ENCODE peak calls at places on chromosomes 13 and 19, in four cellular contexts. One of them, this sample, is unnamed.

GRCh38 chr13:110230661-110231347 is 76.2 kb downstream of the COL4A1 start:
- DNase-seq in ecto neural progenitor cell: no peak
- DNase-seq in effector CD4-positive, alpha-beta T cell: no peak
- DNase-seq in NCI-H2029 treated with DMSO at 0.1 percent for 48 hours: no peak
- DNase-seq in this sample: no peak

GRCh38 chr19:3061214-3062161 is 807 bp downstream of the TLE5 start:
- DNase-seq in ecto neural progenitor cell: no peak
- DNase-seq in NCI-H2029 treated with DMSO at 0.1 percent for 48 hours: no peak
- DNase-seq in effector CD4-positive, alpha-beta T cell: peak
- DNase-seq in this sample: no peak

GRCh38 chr19:18392417-18392816 is 5.0 kb downstream of the LRRC25 start:
- DNase-seq in NCI-H2029 treated with DMSO at 0.1 percent for 48 hours: no peak
- DNase-seq in ecto neural progenitor cell: no peak
- DNase-seq in effector CD4-positive, alpha-beta T cell: no peak
- DNase-seq in this sample: no peak

GRCh38 chr19:44447864-44448674 is at the start of gene ZNF229:
- DNase-seq in ecto neural progenitor cell: peak
- DNase-seq in effector CD4-positive, alpha-beta T cell: peak
- DNase-seq in NCI-H2029 treated with DMSO at 0.1 percent for 48 hours: peak
- DNase-seq in this sample: peak

GRCh38 chr13:101397742-101398141 is 18.6 kb downstream of the NALCN start:
- DNase-seq in effector CD4-positive, alpha-beta T cell: no peak
- DNase-seq in ecto neural progenitor cell: no peak
- DNase-seq in NCI-H2029 treated with DMSO at 0.1 percent for 48 hours: no peak
- DNase-seq in this sample: no peak

GRCh38 chr13:101452519-101453485 is at the start of gene ITGBL1:
- DNase-seq in effector CD4-positive, alpha-beta T cell: no peak
- DNase-seq in NCI-H2029 treated with DMSO at 0.1 percent for 48 hours: no peak
- DNase-seq in ecto neural progenitor cell: no peak
- DNase-seq in this sample: no peak

GRCh38 chr13:33218020-33218419 is 67.5 kb downstream of the STARD13 start:
- DNase-seq in NCI-H2029 treated with DMSO at 0.1 percent for 48 hours: no peak
- DNase-seq in ecto neural progenitor cell: no peak
- DNase-seq in effector CD4-positive, alpha-beta T cell: no peak
- DNase-seq in this sample: no peak

GRCh38 chr13:29948791-29949190 is 98.4 kb upstream of the UBL3 start:
- DNase-seq in ecto neural progenitor cell: no peak
- DNase-seq in NCI-H2029 treated with DMSO at 0.1 percent for 48 hours: no peak
- DNase-seq in effector CD4-positive, alpha-beta T cell: no peak
- DNase-seq in this sample: no peak

GRCh38 chr13:80006940-80007339 is 334.0 kb downstream of the SPRY2 start:
- DNase-seq in NCI-H2029 treated with DMSO at 0.1 percent for 48 hours: no peak
- DNase-seq in ecto neural progenitor cell: no peak
- DNase-seq in effector CD4-positive, alpha-beta T cell: no peak
- DNase-seq in this sample: no peak

GRCh38 chr19:17205237-17206140 is 9.7 kb upstream of the USE1 start:
- DNase-seq in NCI-H2029 treated with DMSO at 0.1 percent for 48 hours: peak
- DNase-seq in ecto neural progenitor cell: peak
- DNase-seq in effector CD4-positive, alpha-beta T cell: peak
- DNase-seq in this sample: no peak

GRCh38 chr13:73198888-73199497 is 140.2 kb downstream of the KLF5 start:
- DNase-seq in NCI-H2029 treated with DMSO at 0.1 percent for 48 hours: peak
- DNase-seq in effector CD4-positive, alpha-beta T cell: no peak
- DNase-seq in ecto neural progenitor cell: no peak
- DNase-seq in this sample: no peak

GRCh38 chr13:51158365-51158764 is 47.3 kb upstream of the C13orf42 start:
- DNase-seq in NCI-H2029 treated with DMSO at 0.1 percent for 48 hours: no peak
- DNase-seq in effector CD4-positive, alpha-beta T cell: no peak
- DNase-seq in ecto neural progenitor cell: no peak
- DNase-seq in this sample: no peak

GRCh38 chr19:3178973-3179738 is 587 bp downstream of the S1PR4 start:
- DNase-seq in NCI-H2029 treated with DMSO at 0.1 percent for 48 hours: no peak
- DNase-seq in effector CD4-positive, alpha-beta T cell: no peak
- DNase-seq in ecto neural progenitor cell: no peak
- DNase-seq in this sample: no peak

GRCh38 chr19:1170938-1171754 is 2.9 kb downstream of the SBNO2 start:
- DNase-seq in effector CD4-positive, alpha-beta T cell: no peak
- DNase-seq in ecto neural progenitor cell: no peak
- DNase-seq in NCI-H2029 treated with DMSO at 0.1 percent for 48 hours: no peak
- DNase-seq in this sample: no peak

GRCh38 chr13:20132052-20132634 is 28.7 kb downstream of the GJA3 start:
- DNase-seq in NCI-H2029 treated with DMSO at 0.1 percent for 48 hours: no peak
- DNase-seq in ecto neural progenitor cell: no peak
- DNase-seq in effector CD4-positive, alpha-beta T cell: no peak
- DNase-seq in this sample: no peak

GRCh38 chr19:19599190-19599535 is 19.3 kb downstream of the PBX4 start:
- DNase-seq in effector CD4-positive, alpha-beta T cell: no peak
- DNase-seq in NCI-H2029 treated with DMSO at 0.1 percent for 48 hours: no peak
- DNase-seq in ecto neural progenitor cell: no peak
- DNase-seq in this sample: no peak

GRCh38 chr19:5484398-5485285 is 29.4 kb downstream of the ZNRF4 start:
- DNase-seq in ecto neural progenitor cell: peak
- DNase-seq in NCI-H2029 treated with DMSO at 0.1 percent for 48 hours: no peak
- DNase-seq in effector CD4-positive, alpha-beta T cell: no peak
- DNase-seq in this sample: no peak

GRCh38 chr13:53781941-53782340 is 753.3 kb downstream of the OLFM4 start:
- DNase-seq in ecto neural progenitor cell: no peak
- DNase-seq in effector CD4-positive, alpha-beta T cell: no peak
- DNase-seq in NCI-H2029 treated with DMSO at 0.1 percent for 48 hours: no peak
- DNase-seq in this sample: no peak

GRCh38 chr13:50643055-50643454 is 200.4 kb downstream of the DLEU7 start:
- DNase-seq in effector CD4-positive, alpha-beta T cell: no peak
- DNase-seq in ecto neural progenitor cell: no peak
- DNase-seq in NCI-H2029 treated with DMSO at 0.1 percent for 48 hours: no peak
- DNase-seq in this sample: no peak

GRCh38 chr19:7921302-7921954 is 1.3 kb downstream of the SNAPC2 start:
- DNase-seq in ecto neural progenitor cell: no peak
- DNase-seq in effector CD4-positive, alpha-beta T cell: no peak
- DNase-seq in NCI-H2029 treated with DMSO at 0.1 percent for 48 hours: no peak
- DNase-seq in this sample: no peak

GRCh38 chr13:67934615-67935330 is 704.6 kb upstream of the PCDH9 start:
- DNase-seq in NCI-H2029 treated with DMSO at 0.1 percent for 48 hours: no peak
- DNase-seq in effector CD4-positive, alpha-beta T cell: no peak
- DNase-seq in ecto neural progenitor cell: no peak
- DNase-seq in this sample: no peak

GRCh38 chr13:114071991-114072390 is 60.4 kb downstream of the RASA3 start:
- DNase-seq in effector CD4-positive, alpha-beta T cell: no peak
- DNase-seq in NCI-H2029 treated with DMSO at 0.1 percent for 48 hours: no peak
- DNase-seq in ecto neural progenitor cell: no peak
- DNase-seq in this sample: no peak

GRCh38 chr13:72121466-72121865 is 254.5 kb upstream of the DACH1 start:
- DNase-seq in NCI-H2029 treated with DMSO at 0.1 percent for 48 hours: no peak
- DNase-seq in effector CD4-positive, alpha-beta T cell: no peak
- DNase-seq in ecto neural progenitor cell: no peak
- DNase-seq in this sample: no peak

GRCh38 chr13:104442541-104442940 is 1376.3 kb upstream of the SLC10A2 start:
- DNase-seq in effector CD4-positive, alpha-beta T cell: no peak
- DNase-seq in NCI-H2029 treated with DMSO at 0.1 percent for 48 hours: no peak
- DNase-seq in ecto neural progenitor cell: no peak
- DNase-seq in this sample: no peak

GRCh38 chr19:5137571-5138124 is 168.7 kb downstream of the KDM4B start:
- DNase-seq in ecto neural progenitor cell: no peak
- DNase-seq in NCI-H2029 treated with DMSO at 0.1 percent for 48 hours: no peak
- DNase-seq in effector CD4-positive, alpha-beta T cell: no peak
- DNase-seq in this sample: no peak

GRCh38 chr13:85093808-85094207 is 705.4 kb downstream of the SLITRK6 start:
- DNase-seq in effector CD4-positive, alpha-beta T cell: no peak
- DNase-seq in NCI-H2029 treated with DMSO at 0.1 percent for 48 hours: no peak
- DNase-seq in ecto neural progenitor cell: no peak
- DNase-seq in this sample: no peak

GRCh38 chr13:39244561-39245230 is 206.4 kb downstream of the NHLRC3 start:
- DNase-seq in effector CD4-positive, alpha-beta T cell: no peak
- DNase-seq in ecto neural progenitor cell: no peak
- DNase-seq in NCI-H2029 treated with DMSO at 0.1 percent for 48 hours: no peak
- DNase-seq in this sample: no peak

This sample was measured in NCI-H2107.